ENCODE peak calls at places on chromosomes 5 and 9, in eight cellular contexts. B is esophagus squamous epithelium, R is A549, L is HL-60, Z is spleen, X is lower leg skin, P is GM12865, N is thoracic aorta. E is an unnamed sample.

GRCh38 chr5:38297830-38298608 is 39.7 kb downstream of the EGFLAM start:
- DNase-seq in L (no peak), B (no peak), X (no peak), P (no peak), N (no peak), Z (no peak), R (no peak), E (no peak)

GRCh38 chr9:88747768-88748167 is 212.8 kb downstream of the NXNL2 start:
- DNase-seq in N (no peak), X (peak), B (no peak), L (peak), P (no peak), Z (peak), R (peak), E (no peak)

GRCh38 chr9:83932001-83932400 is 10.8 kb upstream of the KIF27 start:
- DNase-seq in B (no peak), R (no peak), P (no peak), N (no peak), L (no peak), X (no peak), Z (no peak), E (no peak)

GRCh38 chr5:32505718-32506117 is 61.2 kb upstream of the ZFR start:
- DNase-seq in P (no peak), N (no peak), R (no peak), X (no peak), L (no peak), B (no peak), Z (no peak), E (no peak)

GRCh38 chr9:125990793-125991220 is 243.6 kb downstream of the PBX3 start:
- DNase-seq in P (no peak), L (no peak), B (no peak), N (no peak), Z (no peak), X (no peak), R (no peak), E (no peak)

GRCh38 chr9:110784309-110784708 is 115.7 kb downstream of the MUSK start:
- DNase-seq in N (no peak), B (no peak), P (no peak), Z (no peak), L (no peak), R (no peak), X (no peak), E (no peak)

GRCh38 chr5:96329294-96329693 is 103.8 kb downstream of the PCSK1 start:
- DNase-seq in X (no peak), B (no peak), R (no peak), P (no peak), L (no peak), N (no peak), Z (no peak), E (no peak)

GRCh38 chr5:32233220-32233695 is 59.1 kb upstream of the GOLPH3 start:
- DNase-seq in P (no peak), X (no peak), N (no peak), B (no peak), Z (no peak), L (no peak), R (no peak), E (no peak)

GRCh38 chr5:78162253-78162862 is 132.1 kb downstream of the AP3B1 start:
- DNase-seq in P (peak), X (no peak), N (no peak), L (no peak), R (peak), B (no peak), Z (no peak), E (no peak)

GRCh38 chr9:127815512-127816361 is 13.1 kb downstream of the FPGS start:
- DNase-seq in L (no peak), X (no peak), R (no peak), B (no peak), P (no peak), N (no peak), Z (no peak), E (no peak)

GRCh38 chr5:169647566-169647965 is 10.5 kb downstream of the DOCK2 start:
- DNase-seq in L (no peak), R (no peak), X (no peak), Z (no peak), B (no peak), N (no peak), P (peak), E (no peak)

GRCh38 chr5:42718591-42718990 is 38.0 kb upstream of the CCDC152 start:
- DNase-seq in Z (no peak), B (no peak), N (no peak), R (no peak), X (no peak), P (peak), L (no peak), E (no peak)

GRCh38 chr5:135455876-135456237 is 3.7 kb upstream of the TIFAB start:
- DNase-seq in P (no peak), X (no peak), Z (peak), L (no peak), N (no peak), R (no peak), B (no peak), E (no peak)
- TF ChIP-seq CTCF in P (no peak), X (no peak), Z (no peak), L (no peak), N (no peak), R (no peak), B (no peak), E (no peak)

GRCh38 chr9:136053757-136054142 is 41.3 kb downstream of the NACC2 start:
- DNase-seq in Z (no peak), N (no peak), R (no peak), X (no peak), P (no peak), B (no peak), L (no peak), E (no peak)

GRCh38 chr9:136052433-136052880 is 42.6 kb downstream of the NACC2 start:
- DNase-seq in L (no peak), R (peak), B (no peak), Z (no peak), P (no peak), N (no peak), X (no peak), E (no peak)

GRCh38 chr9:136051568-136052432 is 43.3 kb downstream of the NACC2 start:
- DNase-seq in P (no peak), N (peak), B (no peak), L (no peak), Z (peak), X (peak), R (peak), E (peak)

GRCh38 chr9:136054146-136054545 is 40.9 kb downstream of the NACC2 start:
- DNase-seq in X (no peak), L (no peak), R (no peak), N (no peak), Z (no peak), P (no peak), B (no peak), E (no peak)

GRCh38 chr9:136052991-136053756 is 41.9 kb downstream of the NACC2 start:
- DNase-seq in P (no peak), X (no peak), L (no peak), Z (no peak), B (no peak), R (no peak), N (no peak), E (no peak)
- H3K4me3 ChIP-seq in P (no peak), X (no peak), L (no peak), Z (peak), B (peak), R (peak), N (peak), E (no peak)

DNA sequence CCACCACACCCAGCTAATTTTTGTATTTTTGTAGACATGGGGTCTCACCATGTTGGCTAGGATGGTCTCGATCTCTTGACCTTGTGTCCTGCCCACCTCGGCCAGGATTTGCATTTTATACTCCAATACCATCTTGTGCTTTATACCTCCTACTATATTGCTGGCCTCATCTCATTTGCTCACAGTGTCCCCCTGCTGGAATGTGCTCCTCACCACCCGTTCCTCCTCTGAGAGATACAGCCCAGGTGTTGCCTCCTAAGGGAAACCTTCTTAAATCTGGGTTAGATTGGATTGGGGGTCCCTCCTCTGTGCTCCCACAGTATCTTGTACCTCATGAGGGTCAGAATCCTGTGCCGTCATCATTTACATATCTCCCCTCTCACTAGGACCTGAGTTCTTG is 131.7 kb downstream of the PAPPA start:
- DNase-seq in B (no peak), R (no peak), L (no peak), X (no peak), Z (no peak), N (no peak), P (no peak), E (no peak)
- TF ChIP-seq CTCF in B (no peak), R (no peak), L (no peak), X (no peak), Z (no peak), N (no peak), P (no peak), E (no peak)

DNA sequence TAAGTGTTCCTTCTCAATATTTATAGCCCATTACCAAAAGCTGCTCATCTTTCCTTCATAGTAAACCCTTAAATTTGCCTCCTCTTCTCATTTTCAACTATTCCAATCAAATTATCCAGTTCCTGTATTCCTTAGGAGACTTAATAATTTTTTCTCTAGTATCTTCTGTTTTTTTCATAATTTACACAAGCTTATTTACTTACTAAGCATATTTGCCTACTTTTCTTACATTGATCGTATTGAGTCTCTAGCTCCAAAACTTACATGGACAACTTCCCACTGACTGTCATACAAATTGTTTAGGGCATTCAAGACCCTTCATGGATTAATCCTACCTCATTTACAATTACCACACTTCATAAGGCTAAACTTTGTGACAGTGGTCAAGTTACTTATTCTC is 3.6 kb downstream of the CERT1 start:
- DNase-seq in P (no peak), X (no peak), B (no peak), L (no peak), Z (no peak), N (no peak), R (no peak), E (no peak)
- H3K4me3 ChIP-seq in P (no peak), X (no peak), B (no peak), L (no peak), Z (no peak), N (no peak), R (no peak), E (no peak)

GRCh38 chr5:175847503-175847902 is 23.9 kb upstream of the CPLX2 start:
- DNase-seq in R (peak), X (no peak), P (peak), Z (no peak), N (no peak), B (no peak), L (no peak), E (no peak)
- TF ChIP-seq CTCF in R (peak), X (no peak), P (no peak), Z (peak), N (no peak), B (no peak), L (peak), E (no peak)

DNA sequence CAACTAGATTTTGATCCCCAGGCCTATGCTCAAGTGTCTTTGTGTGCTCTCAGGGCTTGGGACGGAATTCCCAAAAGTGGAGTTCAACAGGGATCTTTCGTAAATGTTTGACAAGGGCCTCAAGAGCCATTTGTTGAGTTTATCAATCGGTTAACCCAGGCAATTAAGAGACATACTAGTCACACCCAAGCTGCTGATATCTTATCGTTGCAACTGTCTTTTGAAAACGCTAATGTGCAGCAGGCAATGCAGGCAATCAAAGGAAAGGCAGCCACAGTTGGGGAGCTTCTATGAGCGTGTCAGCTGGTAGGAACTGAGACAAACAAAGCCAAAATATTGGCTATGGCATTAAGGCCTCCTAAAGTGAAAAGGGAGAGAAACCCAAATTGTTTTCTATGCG is 161.1 kb downstream of the CPLANE1 start:
- DNase-seq in Z (no peak), R (no peak), P (no peak), N (no peak), B (no peak), X (no peak), L (no peak), E (no peak)
- H3K4me3 ChIP-seq in Z (no peak), R (no peak), P (no peak), N (no peak), B (no peak), X (no peak), L (no peak), E (no peak)